ENCODE peak calls at places on chromosomes 5 and 9, in six cellular contexts. L is psoas muscle, K is retinal pigment epithelial cell, Q is H1, C is osteocyte, W is neural crest cell. Y is an unnamed sample.

GRCh38 chr9:69385474-69386091 is 60.6 kb downstream of the ENTREP1 start:
- DNase-seq in L (no peak), W (no peak), Q (peak), C (no peak), K (no peak), Y (no peak)

GRCh38 chr9:115775669-115776068 is 377.9 kb upstream of the PAPPA start:
- DNase-seq in Q (no peak), L (no peak), W (no peak), K (no peak), C (no peak), Y (no peak)

GRCh38 chr9:114611516-114612271 is 603 bp downstream of the TMEM268 start:
- DNase-seq in Q (no peak), W (peak), L (peak), C (peak), K (no peak), Y (peak)

GRCh38 chr5:14342306-14342705 is 199.2 kb downstream of the TRIO start:
- DNase-seq in W (no peak), C (no peak), L (no peak), K (no peak), Q (no peak), Y (no peak)

GRCh38 chr5:171080151-171080938 is 218.5 kb downstream of the RANBP17 start:
- DNase-seq in W (no peak), Q (no peak), L (no peak), C (no peak), K (no peak), Y (no peak)

GRCh38 chr5:57750282-57750681 is 267.7 kb upstream of the ACTBL2 start:
- DNase-seq in L (no peak), C (no peak), W (no peak), Q (no peak), K (no peak), Y (no peak)

GRCh38 chr9:91421987-91422765 is 1.5 kb downstream of the NFIL3 start:
- DNase-seq in C (peak), W (no peak), L (no peak), K (no peak), Q (no peak), Y (no peak)

GRCh38 chr5:138595396-138595795 is 20.2 kb upstream of the HSPA9 start:
- DNase-seq in W (no peak), Q (no peak), L (no peak), C (no peak), K (no peak), Y (no peak)

GRCh38 chr5:101658433-101658832 is 637.7 kb downstream of the SLCO4C1 start:
- DNase-seq in W (no peak), C (no peak), L (no peak), K (no peak), Q (no peak), Y (no peak)

GRCh38 chr5:170307575-170308465 is 10.2 kb upstream of the LCP2 start:
- DNase-seq in Q (no peak), K (peak), L (peak), W (no peak), C (no peak), Y (no peak)

GRCh38 chr5:10321882-10322281 is 14.2 kb upstream of the CMBL start:
- DNase-seq in L (no peak), W (no peak), Q (no peak), C (no peak), K (no peak), Y (no peak)

GRCh38 chr5:124628721-124629596 is 117.5 kb downstream of the ZNF608 start:
- DNase-seq in Q (peak), C (peak), K (peak), W (no peak), L (peak), Y (peak)

GRCh38 chr9:7121055-7121454 is 363.3 kb downstream of the KDM4C start:
- DNase-seq in K (no peak), W (no peak), C (no peak), Q (no peak), L (no peak), Y (no peak)

GRCh38 chr5:154117930-154118329 is 72.6 kb upstream of the GALNT10 start:
- DNase-seq in Q (no peak), L (no peak), C (no peak), K (no peak), W (no peak), Y (no peak)

GRCh38 chr5:56862909-56863308 is 46.5 kb upstream of the SETD9 start:
- DNase-seq in K (no peak), C (no peak), Q (no peak), L (no peak), W (no peak), Y (no peak)

GRCh38 chr5:12999667-13000066 is 944.8 kb downstream of the DNAH5 start:
- DNase-seq in Q (no peak), K (no peak), W (no peak), C (no peak), L (no peak), Y (no peak)

GRCh38 chr5:75671506-75671905 is 45.7 kb downstream of the POC5 start:
- DNase-seq in W (no peak), L (no peak), C (no peak), Q (no peak), K (no peak), Y (no peak)

GRCh38 chr9:36189978-36190377 is 743 bp upstream of the CLTA start:
- DNase-seq in C (no peak), K (no peak), W (no peak), Q (no peak), L (no peak), Y (no peak)

GRCh38 chr9:137968235-137968634 is 90.7 kb downstream of the CACNA1B start:
- DNase-seq in K (no peak), W (no peak), Q (no peak), L (peak), C (peak), Y (no peak)

GRCh38 chr5:10202089-10202753 is 47.5 kb downstream of the ATPSCKMT start:
- DNase-seq in W (no peak), L (no peak), C (no peak), Q (no peak), K (no peak), Y (no peak)

GRCh38 chr9:122900791-122901190 is 4.4 kb downstream of the RC3H2 start:
- DNase-seq in W (no peak), L (no peak), C (no peak), K (no peak), Q (no peak), Y (no peak)

GRCh38 chr9:27542519-27542918 is 12.9 kb upstream of the MOB3B start:
- DNase-seq in Q (no peak), L (no peak), W (no peak), K (peak), C (no peak), Y (no peak)

GRCh38 chr5:175517824-175518450 is 39.6 kb downstream of the SFXN1 start:
- DNase-seq in C (no peak), Q (no peak), L (no peak), K (peak), W (no peak), Y (no peak)

DNA sequence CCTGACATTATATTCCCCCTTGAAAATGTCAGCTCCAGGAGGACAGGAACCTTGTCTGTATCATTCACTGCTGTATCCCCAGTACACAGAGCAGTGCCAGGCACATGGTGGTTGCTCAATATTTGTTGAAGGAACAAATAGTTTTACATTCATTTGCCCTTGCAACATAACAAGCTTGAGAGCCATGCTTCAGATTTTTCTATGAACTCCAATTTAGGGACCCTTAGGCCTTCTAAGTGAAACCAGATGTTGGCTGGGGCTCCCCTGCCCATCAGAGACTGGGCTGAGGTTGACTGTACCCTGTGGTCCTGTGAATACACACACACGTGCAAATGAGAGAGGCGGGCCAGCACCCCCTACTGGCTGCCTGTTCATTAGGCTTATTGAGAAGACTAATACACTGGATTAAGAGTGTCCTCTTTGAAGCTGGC is 214.9 kb upstream of the WWC1 start:
- DNase-seq in W (peak), Q (peak), L (peak), C (peak), K (no peak), Y (peak)
- TF ChIP-seq CTCF in W (peak), Q (peak), L (no peak), C (peak), K (peak), Y (peak)

DNA sequence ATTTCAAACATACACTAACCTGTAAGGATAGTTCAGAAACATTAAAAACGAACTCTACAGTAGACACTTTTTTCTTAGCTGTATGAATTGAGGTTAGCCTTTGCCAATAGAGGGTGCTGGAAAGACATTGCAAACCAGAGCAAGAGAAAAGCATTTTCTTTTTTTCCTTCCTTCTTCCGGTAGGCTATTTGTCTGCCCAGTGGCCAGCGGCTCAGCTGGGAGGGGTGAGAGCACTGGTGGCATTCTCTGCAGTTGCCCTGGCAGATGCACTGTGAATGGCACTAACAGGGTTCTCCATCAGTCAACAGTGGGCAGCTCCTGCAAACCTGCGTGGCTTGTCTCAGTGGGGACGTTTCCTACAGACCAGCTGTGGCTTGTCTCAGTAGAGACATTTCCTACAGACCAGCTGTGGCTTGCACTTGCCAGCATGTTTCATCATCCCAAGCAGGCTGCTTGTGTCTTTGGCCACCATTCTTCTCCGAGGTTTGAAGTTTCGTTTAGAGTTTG is 984.5 kb upstream of the CDH18 start:
- DNase-seq in L (peak), Q (peak), W (no peak), C (no peak), K (no peak), Y (peak)
- TF ChIP-seq CTCF in L (no peak), Q (no peak), W (peak), C (peak), K (peak), Y (no peak)

DNA sequence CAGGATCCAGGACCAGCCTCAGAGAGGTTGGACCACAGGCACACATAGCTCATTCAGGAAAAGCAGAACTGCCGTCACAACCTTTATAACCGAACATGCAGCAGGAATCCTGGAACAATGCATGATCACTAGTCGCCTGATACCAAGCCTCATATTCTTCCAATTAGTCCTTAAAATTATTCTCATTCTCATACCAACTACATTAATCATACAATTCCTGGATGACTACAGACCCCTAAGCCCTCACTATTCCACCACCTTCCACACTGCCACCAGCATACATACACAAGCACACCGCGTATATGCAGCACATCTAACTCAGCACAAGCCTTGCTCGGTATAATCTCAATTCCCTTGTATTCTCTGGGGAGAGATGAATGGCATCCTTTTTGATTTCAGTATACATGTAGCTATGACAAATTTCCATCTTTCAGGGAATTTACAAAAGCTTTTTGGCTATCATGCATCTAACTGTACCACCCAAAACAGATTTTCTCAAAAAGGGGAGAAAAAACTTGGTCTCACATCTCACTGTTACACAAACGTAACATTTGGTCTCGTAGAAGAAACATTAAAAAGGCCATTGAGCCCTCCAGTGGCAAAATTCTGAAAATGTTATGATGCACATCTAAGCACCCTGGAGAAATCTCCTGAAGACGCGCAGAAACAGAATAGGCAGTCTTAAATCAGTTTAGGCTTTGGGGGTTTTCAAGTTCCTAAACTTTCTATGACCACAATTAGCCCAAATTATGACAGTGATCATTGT is 46.2 kb downstream of the MCTP1 start:
- DNase-seq in Q (no peak), W (no peak), K (peak), C (no peak), L (no peak), Y (no peak)
- TF ChIP-seq CTCF in Q (no peak), W (peak), K (peak), C (peak), L (peak), Y (no peak)

DNA sequence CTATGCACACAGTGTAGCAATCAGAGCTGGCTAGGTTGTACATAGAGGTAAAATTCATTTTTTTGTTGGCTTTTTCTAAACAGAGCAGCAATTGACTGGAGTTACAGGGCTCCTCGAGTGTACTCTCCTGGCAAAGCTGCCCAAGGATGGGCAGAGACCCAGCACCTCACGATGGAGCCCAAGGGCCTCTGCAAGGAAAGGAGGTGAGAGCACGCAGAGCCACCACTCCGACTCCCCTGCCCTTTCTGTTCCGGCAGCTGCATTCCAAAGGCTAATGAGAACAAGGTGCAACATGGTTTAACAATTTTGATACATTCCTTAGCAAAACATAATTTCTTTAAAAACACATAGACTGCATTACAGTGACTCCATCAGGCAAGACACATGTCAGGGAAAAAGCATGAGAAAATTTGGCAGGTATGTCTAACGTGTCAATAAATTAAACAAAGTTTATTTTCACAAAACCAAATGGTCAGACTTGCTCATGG is 47.5 kb downstream of the SAXO1 start:
- DNase-seq in Q (no peak), C (no peak), W (no peak), L (no peak), K (no peak), Y (no peak)
- TF ChIP-seq CTCF in Q (no peak), C (peak), W (no peak), L (no peak), K (no peak), Y (no peak)

DNA sequence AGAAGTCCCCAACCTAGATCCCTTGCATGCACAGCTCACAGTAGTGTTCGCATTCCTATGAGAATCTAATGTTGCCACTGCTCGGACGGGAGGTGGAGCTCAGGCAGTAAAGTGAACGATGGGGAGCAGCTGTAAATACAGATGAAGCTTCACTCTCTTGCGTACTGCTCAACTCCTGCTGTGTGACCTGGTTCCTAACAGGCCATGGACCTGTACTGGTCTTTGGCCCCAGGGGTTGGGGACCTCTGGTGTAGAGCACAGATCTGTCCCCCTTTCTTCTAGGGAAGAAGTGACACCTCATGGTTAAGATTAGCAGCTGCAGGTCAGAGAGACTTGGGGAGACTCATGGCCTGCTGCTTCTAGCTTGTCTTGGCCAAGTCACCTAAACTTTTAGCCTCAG is 7.1 kb downstream of the ARHGEF28 start:
- DNase-seq in K (no peak), L (no peak), W (no peak), C (no peak), Q (no peak), Y (no peak)
- TF ChIP-seq CTCF in K (peak), L (no peak), W (no peak), C (no peak), Q (no peak), Y (no peak)

GRCh38 chr9:108217601-108218190 is 638.1 kb downstream of the ACTL7B start:
- DNase-seq in C (no peak), Q (no peak), L (no peak), W (no peak), K (no peak), Y (no peak)
- TF ChIP-seq CTCF in C (no peak), Q (no peak), L (no peak), W (no peak), K (no peak), Y (no peak)